ENCODE peak calls at places on chromosomes 6 and 20, in four cellular contexts. X, E, K and H are unnamed samples.

GRCh38 chr6:41684311-41685182 is 46.3 kb downstream of the MDFI start:
- DNase-seq in X (no peak), E (no peak), K (no peak), H (no peak)

GRCh38 chr6:126546771-126547170 is 206.9 kb downstream of the CENPW start:
- DNase-seq in X (no peak), E (no peak), K (no peak), H (no peak)

GRCh38 chr6:55438217-55438616 is 110.9 kb downstream of the GFRAL start:
- DNase-seq in X (no peak), E (no peak), K (no peak), H (no peak)

GRCh38 chr6:160750276-160750689 is 48.2 kb downstream of the PLG start:
- DNase-seq in X (peak), E (peak), K (peak), H (peak)

GRCh38 chr6:45163952-45164766 is 164.0 kb upstream of the RUNX2 start:
- DNase-seq in X (no peak), E (peak), K (no peak), H (no peak)

GRCh38 chr20:1122388-1123315 is 4.2 kb downstream of the PSMF1 start:
- DNase-seq in X (peak), E (no peak), K (peak), H (no peak)

GRCh38 chr20:3818155-3819151 is 1.9 kb upstream of the AP5S1 start:
- DNase-seq in X (peak), E (no peak), K (peak), H (no peak)

GRCh38 chr20:47684306-47685080 is 100.8 kb downstream of the SULF2 start:
- DNase-seq in X (no peak), E (no peak), K (peak), H (no peak)

GRCh38 chr6:98695076-98695816 is 139.1 kb upstream of the POU3F2 start:
- DNase-seq in X (no peak), E (no peak), K (no peak), H (no peak)

GRCh38 chr6:14540276-14540675 is 422.7 kb downstream of the CD83 start:
- DNase-seq in X (no peak), E (no peak), K (no peak), H (no peak)

GRCh38 chr20:16761305-16761829 is 13.2 kb downstream of the OTOR start:
- DNase-seq in X (peak), E (peak), K (peak), H (peak)

GRCh38 chr6:97524846-97525245 is 241.8 kb upstream of the MMS22L start:
- DNase-seq in X (no peak), E (no peak), K (no peak), H (peak)

GRCh38 chr20:48613926-48614325 is 213.9 kb downstream of the PREX1 start:
- DNase-seq in X (no peak), E (no peak), K (no peak), H (no peak)

GRCh38 chr6:136696238-136696637 is 96.0 kb downstream of the MAP3K5 start:
- DNase-seq in X (no peak), E (no peak), K (no peak), H (no peak)

GRCh38 chr6:35468980-35469710 is 944 bp downstream of the RPL10A start:
- DNase-seq in X (no peak), E (no peak), K (no peak), H (no peak)

GRCh38 chr20:17893480-17893879 is 75.1 kb downstream of the SNX5 start:
- DNase-seq in X (no peak), E (no peak), K (no peak), H (no peak)

GRCh38 chr6:15593798-15594197 is 69.0 kb downstream of the DTNBP1 start:
- DNase-seq in X (no peak), E (no peak), K (no peak), H (no peak)

DNA sequence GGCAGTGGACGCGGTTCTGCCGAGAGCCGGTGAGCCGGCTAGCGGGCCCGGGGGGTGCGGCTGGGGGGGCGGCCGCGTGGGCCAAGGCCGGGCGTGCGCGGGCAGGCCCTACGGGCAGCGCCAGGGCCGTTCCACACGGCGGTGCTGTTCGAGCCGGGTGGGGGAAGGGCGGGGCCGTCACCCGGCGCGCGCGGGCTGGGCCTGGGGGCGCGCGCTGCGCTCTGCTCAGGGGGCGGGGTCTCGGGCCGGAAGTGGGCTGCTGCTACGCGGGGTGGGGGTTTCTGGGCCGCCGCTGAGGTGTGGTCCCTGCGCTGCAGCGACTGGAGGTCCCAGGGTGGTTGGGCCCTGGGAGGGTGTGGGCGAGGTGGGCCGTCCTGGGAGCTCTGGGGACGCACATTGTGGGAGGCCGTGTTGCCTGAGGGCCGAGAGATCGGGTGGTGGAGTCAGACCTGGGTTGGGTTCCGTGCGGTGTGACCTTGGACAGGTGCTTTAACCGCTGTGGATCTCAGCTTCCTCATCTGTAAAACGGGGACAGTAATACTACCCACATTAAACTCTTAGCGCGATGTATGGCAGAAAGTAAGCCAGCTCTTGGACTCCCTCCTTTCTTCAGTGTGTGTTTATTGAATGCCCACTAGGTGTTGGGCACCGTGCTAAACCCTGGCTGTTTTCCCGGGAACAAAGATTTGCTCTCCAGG is 395 bp downstream of the MAPRE1 start:
- DNase-seq in X (peak), E (no peak), K (peak), H (peak)
- TF ChIP-seq SRF in X (no peak), E (no peak), K (no peak), H (no peak)

DNA sequence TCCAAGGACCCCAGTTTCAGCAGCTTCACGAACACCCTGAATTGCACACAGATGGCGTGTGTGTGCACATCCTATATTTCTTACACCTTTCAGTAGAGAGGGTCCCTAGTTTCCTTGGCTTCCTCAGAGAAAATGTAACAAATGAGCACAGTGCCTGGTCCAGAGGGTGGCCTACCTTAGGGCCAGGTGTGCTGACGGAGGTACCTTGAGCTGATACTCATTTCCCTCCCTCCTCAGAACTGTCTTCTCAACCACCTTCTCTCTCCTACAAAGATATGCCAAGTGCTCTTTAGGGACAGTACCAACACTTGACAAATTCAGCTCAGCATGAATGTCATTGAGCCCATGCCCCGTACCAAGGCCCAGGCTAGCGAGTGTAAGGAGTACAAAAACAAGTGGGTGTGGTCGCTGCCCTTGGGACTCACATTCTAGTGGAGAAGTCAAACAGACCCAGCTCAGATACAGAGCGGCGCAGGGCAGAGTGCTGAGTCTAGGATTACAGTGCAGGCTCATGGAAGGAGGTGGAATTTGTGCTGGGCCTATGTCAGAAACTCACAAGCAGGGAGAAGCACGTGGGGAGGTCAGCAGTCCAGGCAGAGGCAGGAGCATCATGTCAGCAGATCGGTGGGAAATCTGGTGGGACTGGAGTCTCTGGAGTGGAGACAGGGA is 9.6 kb upstream of the BPHL start:
- DNase-seq in X (no peak), E (no peak), K (peak), H (peak)
- TF ChIP-seq KDM1A in X (no peak), E (no peak), K (no peak), H (no peak)

GRCh38 chr6:37987008-37987407 is 167.5 kb downstream of the ZFAND3 start:
- DNase-seq in X (no peak), E (no peak), K (no peak), H (no peak)

GRCh38 chr6:37987559-37987958 is 168.0 kb downstream of the ZFAND3 start:
- DNase-seq in X (no peak), E (no peak), K (peak), H (no peak)

GRCh38 chr6:37983720-37984501 is 164.4 kb downstream of the ZFAND3 start:
- DNase-seq in X (no peak), E (no peak), K (no peak), H (no peak)

GRCh38 chr6:37984578-37984977 is 165.1 kb downstream of the ZFAND3 start:
- DNase-seq in X (no peak), E (no peak), K (no peak), H (no peak)

DNA sequence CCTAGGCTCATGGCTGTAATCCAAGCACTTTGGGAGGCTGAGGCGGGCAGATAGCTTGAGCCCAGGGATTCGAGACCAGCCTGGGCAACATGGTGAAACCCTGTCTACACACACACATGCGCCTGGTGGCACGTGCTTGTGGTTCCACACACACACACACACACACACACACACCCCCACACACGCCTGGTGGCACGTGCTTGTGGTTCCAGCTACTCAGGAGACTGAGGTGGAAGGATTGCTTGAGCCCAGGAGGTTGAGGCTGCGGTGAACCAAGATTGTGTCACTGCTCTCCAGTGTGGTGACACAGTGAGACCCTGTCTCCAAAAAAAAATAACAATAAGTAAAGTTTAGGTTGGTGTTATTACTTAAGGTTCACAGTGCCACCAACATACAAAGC is 165.8 kb downstream of the ZFAND3 start:
- DNase-seq in X (no peak), E (no peak), K (no peak), H (no peak)
- TF ChIP-seq SRF in X (no peak), E (no peak), K (no peak), H (no peak)

DNA sequence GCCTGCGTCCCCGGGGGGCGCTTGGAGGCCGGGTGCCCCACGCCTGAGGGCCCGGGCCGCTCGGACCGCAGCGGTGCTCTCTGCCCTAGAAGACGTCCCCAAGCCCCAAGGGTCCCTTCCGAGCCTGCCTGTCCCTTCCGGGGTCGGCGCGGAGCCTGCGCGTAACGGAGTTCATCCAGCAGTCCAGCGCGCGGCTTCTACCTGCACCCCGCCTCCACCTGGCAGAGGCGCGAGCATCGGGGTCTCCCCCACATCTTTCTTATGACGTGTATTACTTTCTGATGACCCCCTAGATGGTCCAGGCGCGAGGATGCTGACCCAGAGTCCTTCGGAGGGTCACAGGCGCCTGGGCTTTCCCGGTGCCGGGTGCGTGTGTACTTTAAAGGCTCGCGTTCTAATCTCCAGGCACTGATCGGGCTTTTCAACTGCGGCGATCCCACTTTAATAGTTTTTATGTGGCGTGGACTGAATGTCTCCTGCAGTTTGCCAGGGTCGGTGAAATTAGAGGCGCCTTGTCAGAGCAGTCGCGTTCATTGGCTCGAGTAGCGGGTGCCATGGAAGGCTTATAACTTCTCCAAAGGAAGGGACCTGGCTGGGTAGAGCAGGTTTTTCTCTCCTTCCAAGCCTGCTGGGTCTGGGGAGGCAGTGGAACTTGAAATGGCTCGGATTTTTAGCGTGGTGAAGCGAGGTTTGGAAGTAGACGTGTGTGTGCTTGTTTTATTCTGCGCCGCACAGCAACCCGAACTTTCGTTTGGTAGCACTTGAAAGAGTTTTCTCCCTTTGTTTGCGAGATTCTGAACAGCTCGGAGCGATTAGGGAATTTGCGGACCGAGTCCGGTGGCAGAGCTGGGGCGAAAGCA is 974 bp downstream of the EYA4 start:
- DNase-seq in X (no peak), E (no peak), K (no peak), H (no peak)
- TF ChIP-seq KDM1A in X (no peak), E (no peak), K (no peak), H (peak)

GRCh38 chr20:37290158-37290810 is 829 bp downstream of the MANBAL start:
- DNase-seq in X (no peak), E (no peak), K (no peak), H (no peak)
- TF ChIP-seq SRF in X (no peak), E (no peak), K (no peak), H (no peak)

DNA sequence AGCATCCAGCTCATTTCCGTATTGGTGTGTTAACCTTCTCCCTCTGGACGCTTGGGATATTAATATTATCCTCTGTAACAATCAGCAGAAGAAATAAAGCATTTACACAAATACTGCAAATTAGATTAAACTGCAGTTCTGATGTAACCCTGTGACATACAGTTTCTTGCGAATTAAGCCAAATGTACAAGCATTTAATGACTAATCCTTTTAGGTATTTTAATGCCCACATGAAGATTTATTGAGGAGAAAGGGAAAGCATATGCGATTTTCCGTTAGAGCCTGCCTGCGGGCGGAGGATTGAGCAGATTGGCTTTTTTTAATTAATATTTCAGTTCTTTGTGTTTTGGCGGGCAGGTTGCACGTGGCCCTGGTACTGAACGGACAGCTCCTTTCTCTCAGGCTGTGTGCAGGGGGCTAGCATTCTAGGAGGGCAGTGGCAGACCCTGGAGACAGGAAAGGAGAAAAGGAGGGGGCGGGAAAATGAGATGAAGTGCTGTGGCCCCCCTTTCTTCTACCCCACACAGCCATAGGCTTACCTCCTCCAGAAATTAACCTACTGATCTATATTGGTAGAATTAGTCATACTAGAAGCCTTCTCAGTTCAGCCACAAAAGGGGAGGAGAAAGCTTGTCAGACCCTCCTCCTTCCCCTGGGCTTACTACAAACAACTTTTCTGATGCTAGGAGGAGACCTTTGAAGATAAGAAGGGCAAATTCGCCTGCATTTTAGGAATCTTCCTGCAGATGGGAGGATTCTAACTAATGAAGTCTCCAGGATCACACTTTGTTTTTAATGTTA is 14.0 kb upstream of the TFAP2D start:
- DNase-seq in X (no peak), E (no peak), K (no peak), H (no peak)
- TF ChIP-seq KDM1A in X (no peak), E (no peak), K (no peak), H (no peak)